ENCODE peak calls at places on chromosomes 13 and 19, in nine cellular contexts. S, W, H, T, Z, K, L, U and X are unnamed samples.
A peak's percentile ranks its signal among the peaks of the same experiment; 100 is the strongest.

GRCh38 chr19:11236324-11237301 is 2.8 kb upstream of the ANGPTL8 start:
- DNase-seq in H (no peak), K (no peak), L (no peak), U (no peak), T (no peak), W (no peak), S (no peak), Z (no peak), X (no peak)

GRCh38 chr19:34171539-34171876 is 796 bp upstream of the LSM14A start:
- DNase-seq in L (no peak), K (no peak), S (no peak), Z (no peak), T (no peak), W (no peak), H (no peak), U (peak; percentile 35), X (no peak)

GRCh38 chr13:114118763-114119123 is 13.7 kb downstream of the RASA3 start:
- DNase-seq in W (no peak), U (no peak), H (no peak), K (no peak), Z (no peak), L (no peak), S (no peak), T (no peak), X (no peak)

GRCh38 chr19:32287086-32287485 is 58.3 kb upstream of the ZNF507 start:
- DNase-seq in T (no peak), W (no peak), U (no peak), K (no peak), Z (no peak), H (no peak), L (no peak), S (no peak), X (no peak)

GRCh38 chr13:83780201-83780600 is 102.1 kb downstream of the SLITRK1 start:
- DNase-seq in H (no peak), W (no peak), T (no peak), S (no peak), K (no peak), Z (no peak), U (no peak), L (peak; percentile 64), X (no peak)

GRCh38 chr19:17842663-17843313 is 5.0 kb downstream of the JAK3 start:
- DNase-seq in H (no peak), T (no peak), U (no peak), L (no peak), W (no peak), Z (no peak), S (no peak), K (no peak), X (no peak)

GRCh38 chr13:109776575-109776974 is 9.8 kb downstream of the IRS2 start:
- DNase-seq in U (no peak), S (no peak), L (no peak), H (no peak), W (no peak), K (no peak), Z (no peak), T (no peak), X (no peak)

GRCh38 chr13:75445717-75446529 is 36.0 kb downstream of the TBC1D4 start:
- DNase-seq in W (no peak), L (no peak), T (no peak), H (no peak), K (no peak), S (no peak), Z (no peak), U (no peak), X (no peak)

GRCh38 chr19:32257326-32258073 is 87.9 kb upstream of the ZNF507 start:
- DNase-seq in U (no peak), H (no peak), L (no peak), S (no peak), W (no peak), Z (no peak), T (no peak), K (no peak), X (no peak)

GRCh38 chr13:99959538-99960230 is 11.9 kb downstream of the ZIC5 start:
- DNase-seq in U (no peak), Z (no peak), K (no peak), W (no peak), T (no peak), H (no peak), S (no peak), L (peak; percentile 81), X (no peak)

GRCh38 chr13:73696713-73697112 is 437.5 kb downstream of the KLF12 start:
- DNase-seq in L (no peak), T (no peak), H (no peak), U (no peak), S (no peak), K (no peak), W (no peak), Z (no peak), X (no peak)

GRCh38 chr19:29714953-29715694 is at the start of gene C19orf12:
- DNase-seq in S (no peak), H (no peak), T (peak; percentile 79), Z (no peak), K (peak; percentile 64), U (peak; percentile 38), W (peak; percentile 76), L (peak; percentile 81), X (peak; percentile 12)

GRCh38 chr19:47445937-47446402 is 25.7 kb downstream of the SLC8A2 start:
- DNase-seq in T (peak; percentile 48), U (no peak), K (peak; percentile 43), H (no peak), L (peak; percentile 84), W (peak; percentile 62), S (no peak), Z (peak; percentile 70), X (peak; percentile 45)

GRCh38 chr13:106818971-106819370 is 251.0 kb upstream of the ARGLU1 start:
- DNase-seq in K (no peak), Z (no peak), T (no peak), H (no peak), W (no peak), U (no peak), S (no peak), L (no peak), X (no peak)

GRCh38 chr13:112027250-112027649 is 39.7 kb upstream of the SOX1 start:
- DNase-seq in W (no peak), L (no peak), H (no peak), S (no peak), U (no peak), T (no peak), K (no peak), Z (no peak), X (no peak)

GRCh38 chr19:43820098-43820860 is 6.8 kb upstream of the ZNF283 start:
- DNase-seq in T (no peak), Z (no peak), W (peak; percentile 60), U (no peak), H (no peak), K (no peak), L (peak; percentile 58), S (no peak), X (no peak)

GRCh38 chr19:5889288-5889971 is 14.2 kb downstream of the NDUFA11 start:
- DNase-seq in U (no peak), K (no peak), W (no peak), L (no peak), S (no peak), T (no peak), H (no peak), Z (no peak), X (no peak)

GRCh38 chr13:82627183-82627582 is 1255.1 kb downstream of the SLITRK1 start:
- DNase-seq in Z (no peak), W (no peak), K (no peak), T (no peak), H (no peak), L (no peak), S (no peak), U (no peak), X (no peak)

GRCh38 chr19:41811036-41811435 is 14.6 kb downstream of the CEACAM3 start:
- DNase-seq in U (no peak), T (no peak), H (no peak), Z (no peak), K (no peak), L (no peak), S (no peak), W (no peak), X (no peak)

GRCh38 chr19:15812059-15812722 is 3.3 kb downstream of the OR10H1 start:
- DNase-seq in U (no peak), H (no peak), T (no peak), L (no peak), Z (peak; percentile 7), K (peak; percentile 38), W (no peak), S (no peak), X (no peak)